ENCODE peak calls at places on chromosomes 4 and X, in five cellular contexts. U, H, O, S and C are unnamed samples.

GRCh38 chr4:84727491-84727890 is 144.6 kb downstream of the CDS1 start:
- DNase-seq in U (no peak), S (no peak), O (no peak), H (no peak), C (no peak)

GRCh38 chrX:134896194-134896593 is 94.6 kb upstream of the SMIM10 start:
- DNase-seq in U (no peak), S (no peak), H (no peak), O (no peak), C (no peak)

GRCh38 chrX:49999048-49999447 is 76.7 kb downstream of the CLCN5 start:
- DNase-seq in H (no peak), O (peak; percentile 12), U (no peak), S (no peak), C (no peak)

GRCh38 chr4:124738994-124739393 is 26.5 kb upstream of the ANKRD50 start:
- DNase-seq in H (peak; percentile 3), O (no peak), S (no peak), U (no peak), C (no peak)

GRCh38 chrX:18426004-18426320 is 554 bp downstream of the CDKL5 start:
- DNase-seq in S (no peak), O (no peak), U (no peak), H (no peak), C (no peak)

GRCh38 chr4:85543832-85544231 is 68.9 kb downstream of the ARHGAP24 start:
- DNase-seq in H (no peak), S (no peak), O (no peak), U (peak; percentile 77), C (no peak)

GRCh38 chr4:24583451-24584174 is 741 bp downstream of the DHX15 start:
- DNase-seq in O (peak; percentile 66), H (peak; percentile 33), S (peak; percentile 75), U (peak; percentile 44), C (peak; percentile 71)

GRCh38 chr4:80412322-80412721 is 76.8 kb downstream of the CFAP299 start:
- DNase-seq in U (no peak), S (no peak), O (no peak), H (no peak), C (no peak)

GRCh38 chr4:73631565-73632226 is 11.5 kb upstream of the RASSF6 start:
- DNase-seq in U (no peak), H (no peak), S (no peak), O (no peak), C (no peak)

GRCh38 chrX:10121787-10122186 is 35.0 kb upstream of the CLCN4 start:
- DNase-seq in H (no peak), S (no peak), U (no peak), O (no peak), C (no peak)

GRCh38 chr4:94472056-94472826 is 20.5 kb downstream of the PDLIM5 start:
- DNase-seq in O (no peak), S (no peak), H (no peak), U (peak; percentile 77), C (no peak)

GRCh38 chrX:110087485-110088356 is 84.8 kb downstream of the TMEM164 start:
- DNase-seq in H (no peak), S (no peak), O (peak; percentile 5), U (peak; percentile 95), C (peak; percentile 0)

GRCh38 chr4:6017800-6018199 is 431 bp downstream of the C4orf50 start:
- DNase-seq in S (no peak), U (no peak), O (no peak), H (no peak), C (no peak)

GRCh38 chr4:165426331-165426730 is 47.5 kb downstream of the CPE start:
- DNase-seq in S (no peak), O (no peak), H (no peak), U (no peak), C (no peak)

GRCh38 chr4:185522451-185522850 is 12.9 kb downstream of the PDLIM3 start:
- DNase-seq in H (no peak), O (no peak), S (no peak), U (no peak), C (no peak)

GRCh38 chr4:144906181-144906895 is 191.7 kb downstream of the ANAPC10 start:
- DNase-seq in S (no peak), U (peak; percentile 60), O (no peak), H (no peak), C (no peak)

GRCh38 chr4:42673084-42673429 is 16.2 kb upstream of the ATP8A1 start:
- DNase-seq in H (no peak), U (peak; percentile 7), S (no peak), O (peak; percentile 44), C (no peak)

GRCh38 chr4:2482693-2483092 is 13.8 kb downstream of the RNF4 start:
- DNase-seq in H (no peak), S (no peak), U (peak; percentile 86), O (no peak), C (no peak)

GRCh38 chrX:15973299-15973698 is 118.7 kb upstream of the AP1S2 start:
- DNase-seq in S (peak; percentile 10), U (peak; percentile 18), O (peak; percentile 17), H (no peak), C (peak; percentile 39)

GRCh38 chr4:127601029-127601428 is 31.7 kb upstream of the INTU start:
- DNase-seq in O (no peak), U (peak; percentile 52), H (no peak), S (no peak), C (no peak)

GRCh38 chr4:95066011-95066410 is 308.3 kb downstream of the BMPR1B start:
- DNase-seq in O (no peak), H (no peak), S (no peak), U (peak; percentile 10), C (no peak)

GRCh38 chrX:45803383-45803921 is 602.8 kb upstream of the DIPK2B start:
- DNase-seq in H (no peak), U (peak; percentile 90), S (no peak), O (peak; percentile 59), C (no peak)

GRCh38 chr4:111960241-111960667 is 185.0 kb upstream of the FAM241A start:
- DNase-seq in U (peak; percentile 16), S (no peak), O (no peak), H (no peak), C (no peak)